ENCODE peak calls at places on chromosomes 5 and 9, in six cellular contexts. One of them, this sample, is unnamed. For H3K79me1, the result is how much of the 10 kb centered on the place peaks cover.

GRCh38 chr9:96215841-96216240 is 86.1 kb downstream of the HSD17B3 start:
- DNase-seq in IMR-90: no peak
- DNase-seq in H9: no peak
- DNase-seq in mesendoderm: no peak
- DNase-seq in mesenchymal stem cell: no peak
- DNase-seq in neuronal stem cell: no peak
- DNase-seq in this sample: no peak

GRCh38 chr9:123550012-123550411 is 194.0 kb downstream of the CRB2 start:
- DNase-seq in IMR-90: no peak
- DNase-seq in H9: no peak
- DNase-seq in mesendoderm: peak
- DNase-seq in mesenchymal stem cell: no peak
- DNase-seq in neuronal stem cell: no peak
- DNase-seq in this sample: no peak

GRCh38 chr9:84751921-84752320 is 82.4 kb downstream of the NTRK2 start:
- DNase-seq in IMR-90: no peak
- DNase-seq in H9: no peak
- DNase-seq in mesendoderm: no peak
- DNase-seq in mesenchymal stem cell: no peak
- DNase-seq in neuronal stem cell: no peak
- DNase-seq in this sample: no peak

GRCh38 chr5:8057764-8058163 is 188.8 kb downstream of the MTRR start:
- DNase-seq in IMR-90: peak
- DNase-seq in H9: no peak
- DNase-seq in mesendoderm: no peak
- DNase-seq in mesenchymal stem cell: no peak
- DNase-seq in neuronal stem cell: no peak
- DNase-seq in this sample: no peak

GRCh38 chr9:72843525-72844439 is 109.1 kb downstream of the ALDH1A1 start:
- DNase-seq in IMR-90: no peak
- DNase-seq in H9: peak
- DNase-seq in mesendoderm: peak
- DNase-seq in mesenchymal stem cell: peak
- DNase-seq in neuronal stem cell: no peak
- DNase-seq in this sample: no peak

GRCh38 chr5:10607666-10608442 is 44.0 kb downstream of the ANKRD33B start:
- DNase-seq in IMR-90: peak
- DNase-seq in H9: no peak
- DNase-seq in mesendoderm: peak
- DNase-seq in mesenchymal stem cell: peak
- DNase-seq in neuronal stem cell: no peak
- DNase-seq in this sample: peak

GRCh38 chr5:124584991-124585715 is 161.3 kb downstream of the ZNF608 start:
- DNase-seq in IMR-90: peak
- DNase-seq in H9: no peak
- DNase-seq in mesendoderm: no peak
- DNase-seq in mesenchymal stem cell: peak
- DNase-seq in neuronal stem cell: no peak
- DNase-seq in this sample: no peak

GRCh38 chr9:21919377-21920362 is 74.5 kb downstream of the CDKN2A start:
- DNase-seq in IMR-90: peak
- DNase-seq in H9: no peak
- DNase-seq in mesendoderm: no peak
- DNase-seq in mesenchymal stem cell: peak
- DNase-seq in neuronal stem cell: no peak
- DNase-seq in this sample: no peak

GRCh38 chr9:134597041-134597913 is 44.3 kb upstream of the COL5A1 start:
- DNase-seq in IMR-90: peak
- DNase-seq in H9: no peak
- DNase-seq in mesendoderm: no peak
- DNase-seq in mesenchymal stem cell: peak
- DNase-seq in neuronal stem cell: no peak
- DNase-seq in this sample: no peak

GRCh38 chr5:68404246-68404645 is 188.7 kb downstream of the PIK3R1 start:
- DNase-seq in IMR-90: no peak
- DNase-seq in H9: no peak
- DNase-seq in mesendoderm: no peak
- DNase-seq in mesenchymal stem cell: no peak
- DNase-seq in neuronal stem cell: no peak
- DNase-seq in this sample: no peak

GRCh38 chr9:89919171-89919681 is 314.4 kb downstream of the GADD45G start:
- DNase-seq in IMR-90: no peak
- DNase-seq in H9: peak
- DNase-seq in mesendoderm: peak
- DNase-seq in mesenchymal stem cell: no peak
- DNase-seq in neuronal stem cell: no peak
- DNase-seq in this sample: peak

GRCh38 chr5:128904815-128905214 is 60.5 kb upstream of the SLC27A6 start:
- DNase-seq in IMR-90: no peak
- DNase-seq in H9: no peak
- DNase-seq in mesendoderm: no peak
- DNase-seq in mesenchymal stem cell: peak
- DNase-seq in neuronal stem cell: no peak
- DNase-seq in this sample: no peak

GRCh38 chr9:112705773-112706427 is 12.0 kb downstream of the INIP start:
- DNase-seq in IMR-90: peak
- DNase-seq in H9: peak
- DNase-seq in mesendoderm: peak
- DNase-seq in mesenchymal stem cell: peak
- DNase-seq in neuronal stem cell: peak
- DNase-seq in this sample: peak

GRCh38 chr9:17021379-17021970 is 113.4 kb upstream of the CNTLN start:
- DNase-seq in IMR-90: peak
- DNase-seq in H9: no peak
- DNase-seq in mesendoderm: peak
- DNase-seq in mesenchymal stem cell: peak
- DNase-seq in neuronal stem cell: no peak
- DNase-seq in this sample: no peak

GRCh38 chr5:81269751-81270686 is 31.4 kb upstream of the ZCCHC9 start:
- DNase-seq in IMR-90: no peak
- DNase-seq in H9: peak
- DNase-seq in mesendoderm: peak
- DNase-seq in mesenchymal stem cell: no peak
- DNase-seq in neuronal stem cell: no peak
- DNase-seq in this sample: no peak

GRCh38 chr5:93620487-93621339 is 37.7 kb downstream of the NR2F1 start:
- DNase-seq in IMR-90: peak
- DNase-seq in H9: peak
- DNase-seq in mesendoderm: peak
- DNase-seq in mesenchymal stem cell: peak
- DNase-seq in neuronal stem cell: peak
- DNase-seq in this sample: peak

GRCh38 chr9:129007766-129008468 is 20.2 kb downstream of the SH3GLB2 start:
- DNase-seq in IMR-90: no peak
- DNase-seq in H9: no peak
- DNase-seq in mesendoderm: no peak
- DNase-seq in mesenchymal stem cell: no peak
- DNase-seq in neuronal stem cell: no peak
- DNase-seq in this sample: no peak

GRCh38 chr9:127970401-127971313 is 10.1 kb downstream of the EEIG1 start:
- DNase-seq in IMR-90: no peak
- DNase-seq in H9: no peak
- DNase-seq in mesendoderm: no peak
- DNase-seq in mesenchymal stem cell: no peak
- DNase-seq in neuronal stem cell: no peak
- DNase-seq in this sample: peak
- H3K79me1 ChIP-seq in IMR-90: half or more
- H3K79me1 ChIP-seq in H9: under half
- H3K79me1 ChIP-seq in mesendoderm: under half
- H3K79me1 ChIP-seq in mesenchymal stem cell: half or more
- H3K79me1 ChIP-seq in neuronal stem cell: under half
- H3K79me1 ChIP-seq in this sample: under half

DNA sequence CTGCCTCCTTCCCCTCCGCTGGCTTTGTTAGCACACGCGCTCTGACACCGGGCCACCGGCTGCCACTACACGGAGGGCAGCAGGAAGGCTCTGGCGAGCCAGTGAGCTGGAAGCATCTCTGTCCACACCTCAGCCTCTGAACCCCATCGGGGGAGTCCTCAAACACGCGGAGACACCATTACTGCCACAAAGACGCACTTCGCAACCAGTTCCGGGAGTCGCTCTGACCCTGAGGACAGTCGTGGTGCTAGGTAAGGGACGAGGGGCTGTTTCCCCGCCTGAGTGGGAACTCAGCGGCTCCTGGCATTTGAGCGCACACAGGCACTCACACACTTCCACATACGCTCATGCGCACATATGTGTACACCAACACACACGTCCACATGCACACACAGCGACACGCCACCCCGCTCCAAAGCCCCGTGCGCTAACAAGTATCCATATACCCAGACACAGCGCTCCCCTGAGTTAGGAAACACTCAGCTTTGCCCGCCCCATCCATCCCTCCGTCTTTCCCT is 159.9 kb downstream of the C9orf152 start:
- DNase-seq in IMR-90: no peak
- DNase-seq in H9: peak
- DNase-seq in mesendoderm: peak
- DNase-seq in mesenchymal stem cell: no peak
- DNase-seq in neuronal stem cell: no peak
- DNase-seq in this sample: no peak
- H3K23ac ChIP-seq in IMR-90: peak
- H3K23ac ChIP-seq in H9: no peak
- H3K23ac ChIP-seq in mesendoderm: no peak
- H3K23ac ChIP-seq in mesenchymal stem cell: peak
- H3K23ac ChIP-seq in neuronal stem cell: peak
- H3K23ac ChIP-seq in this sample: no peak

GRCh38 chr9:93206576-93207155 is 22.7 kb downstream of the WNK2 start:
- DNase-seq in IMR-90: no peak
- DNase-seq in H9: no peak
- DNase-seq in mesendoderm: no peak
- DNase-seq in mesenchymal stem cell: no peak
- DNase-seq in neuronal stem cell: no peak
- DNase-seq in this sample: peak
- H3K79me1 ChIP-seq in IMR-90: under half
- H3K79me1 ChIP-seq in H9: under half
- H3K79me1 ChIP-seq in mesendoderm: under half
- H3K79me1 ChIP-seq in mesenchymal stem cell: under half
- H3K79me1 ChIP-seq in neuronal stem cell: under half
- H3K79me1 ChIP-seq in this sample: under half

GRCh38 chr5:976849-977751 is 31.5 kb upstream of the NKD2 start:
- DNase-seq in IMR-90: no peak
- DNase-seq in H9: peak
- DNase-seq in mesendoderm: no peak
- DNase-seq in mesenchymal stem cell: no peak
- DNase-seq in neuronal stem cell: no peak
- DNase-seq in this sample: no peak
- H3K23ac ChIP-seq in IMR-90: no peak
- H3K23ac ChIP-seq in H9: no peak
- H3K23ac ChIP-seq in mesendoderm: no peak
- H3K23ac ChIP-seq in mesenchymal stem cell: no peak
- H3K23ac ChIP-seq in neuronal stem cell: peak
- H3K23ac ChIP-seq in this sample: no peak

GRCh38 chr5:156641690-156642089 is 208.4 kb upstream of the PPP1R2B start:
- DNase-seq in IMR-90: peak
- DNase-seq in H9: no peak
- DNase-seq in mesendoderm: peak
- DNase-seq in mesenchymal stem cell: peak
- DNase-seq in neuronal stem cell: no peak
- DNase-seq in this sample: no peak
- H3K79me1 ChIP-seq in IMR-90: under half
- H3K79me1 ChIP-seq in H9: under half
- H3K79me1 ChIP-seq in mesendoderm: under half
- H3K79me1 ChIP-seq in mesenchymal stem cell: under half
- H3K79me1 ChIP-seq in neuronal stem cell: under half
- H3K79me1 ChIP-seq in this sample: under half

GRCh38 chr9:20684865-20685696 is 1.0 kb downstream of the FOCAD start:
- DNase-seq in IMR-90: peak
- DNase-seq in H9: no peak
- DNase-seq in mesendoderm: no peak
- DNase-seq in mesenchymal stem cell: peak
- DNase-seq in neuronal stem cell: no peak
- DNase-seq in this sample: peak

GRCh38 chr9:20683351-20684034 is 566 bp upstream of the FOCAD start:
- DNase-seq in IMR-90: peak
- DNase-seq in H9: no peak
- DNase-seq in mesendoderm: peak
- DNase-seq in mesenchymal stem cell: peak
- DNase-seq in neuronal stem cell: no peak
- DNase-seq in this sample: peak

GRCh38 chr9:20685769-20686168 is 1.7 kb downstream of the FOCAD start:
- DNase-seq in IMR-90: no peak
- DNase-seq in H9: no peak
- DNase-seq in mesendoderm: no peak
- DNase-seq in mesenchymal stem cell: no peak
- DNase-seq in neuronal stem cell: no peak
- DNase-seq in this sample: no peak

GRCh38 chr9:20681467-20681866 is 2.6 kb upstream of the FOCAD start:
- DNase-seq in IMR-90: no peak
- DNase-seq in H9: no peak
- DNase-seq in mesendoderm: no peak
- DNase-seq in mesenchymal stem cell: no peak
- DNase-seq in neuronal stem cell: no peak
- DNase-seq in this sample: no peak

GRCh38 chr9:20684035-20684864 is at the start of gene FOCAD:
- DNase-seq in IMR-90: peak
- DNase-seq in H9: peak
- DNase-seq in mesendoderm: peak
- DNase-seq in mesenchymal stem cell: peak
- DNase-seq in neuronal stem cell: peak
- DNase-seq in this sample: peak
- H3K23ac ChIP-seq in IMR-90: peak
- H3K23ac ChIP-seq in H9: no peak
- H3K23ac ChIP-seq in mesendoderm: peak
- H3K23ac ChIP-seq in mesenchymal stem cell: peak
- H3K23ac ChIP-seq in neuronal stem cell: peak
- H3K23ac ChIP-seq in this sample: no peak

DNA sequence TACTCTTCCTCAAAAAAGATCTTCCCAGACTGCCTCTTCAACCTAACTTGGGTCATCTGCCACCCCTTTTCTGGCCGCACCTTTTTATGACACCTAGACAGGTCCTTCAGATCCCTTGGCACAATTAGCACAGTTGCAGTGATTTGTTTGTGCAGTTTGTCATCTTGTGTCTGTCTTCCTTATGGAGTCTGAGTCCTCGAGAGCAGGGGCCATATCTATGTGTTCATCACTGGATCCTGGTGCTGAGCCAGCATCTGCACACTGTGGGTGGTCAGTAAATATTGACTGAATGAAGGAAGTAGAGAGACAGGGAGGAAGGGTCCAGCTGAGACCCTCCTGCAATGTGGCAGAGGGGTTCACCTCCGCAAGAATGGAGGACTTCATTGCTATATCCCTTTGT is 14.4 kb downstream of the ERGIC1 start:
- DNase-seq in IMR-90: no peak
- DNase-seq in H9: no peak
- DNase-seq in mesendoderm: no peak
- DNase-seq in mesenchymal stem cell: peak
- DNase-seq in neuronal stem cell: no peak
- DNase-seq in this sample: no peak
- H3K79me1 ChIP-seq in IMR-90: half or more
- H3K79me1 ChIP-seq in H9: under half
- H3K79me1 ChIP-seq in mesendoderm: half or more
- H3K79me1 ChIP-seq in mesenchymal stem cell: under half
- H3K79me1 ChIP-seq in neuronal stem cell: under half
- H3K79me1 ChIP-seq in this sample: under half